ENCODE peak calls at places on chromosomes 4 and X, in five cellular contexts. G is IMR-90, A is neuronal stem cell, J is H1, W is trophoblast cell. Q is an unnamed sample.

GRCh38 chr4:152095701-152096070 is 334.9 kb upstream of the GATB start:
- DNase-seq in G (no peak), A (no peak), J (no peak), W (no peak), Q (peak)

GRCh38 chr4:31022702-31023101 is 302.5 kb downstream of the PCDH7 start:
- DNase-seq in G (no peak), A (no peak), J (no peak), W (no peak), Q (no peak)

GRCh38 chr4:133390198-133390855 is 241.2 kb downstream of the PCDH10 start:
- DNase-seq in G (no peak), A (no peak), J (no peak), W (no peak), Q (no peak)

GRCh38 chr4:177302371-177303100 is 7.1 kb upstream of the NEIL3 start:
- DNase-seq in G (peak), A (no peak), J (no peak), W (no peak), Q (no peak)

GRCh38 chr4:183098080-183098722 is 856 bp upstream of the WWC2 start:
- DNase-seq in G (peak), A (peak), J (no peak), W (peak), Q (peak)

GRCh38 chrX:153226344-153227190 is 47.5 kb downstream of the MAGEA1 start:
- DNase-seq in G (peak), A (peak), J (peak), W (no peak), Q (peak)

GRCh38 chr4:88689877-88690276 is 7.8 kb downstream of the NAP1L5 start:
- DNase-seq in G (no peak), A (no peak), J (no peak), W (no peak), Q (peak)

GRCh38 chr4:182604953-182605352 is 312.2 kb downstream of the DCTD start:
- DNase-seq in G (peak), A (no peak), J (no peak), W (no peak), Q (peak)

GRCh38 chr4:132227349-132228165 is 921.5 kb upstream of the PCDH10 start:
- DNase-seq in G (peak), A (no peak), J (peak), W (peak), Q (peak)

GRCh38 chr4:3227878-3228675 is 20.9 kb upstream of the MSANTD1 start:
- DNase-seq in G (peak), A (no peak), J (no peak), W (no peak), Q (no peak)

GRCh38 chr4:37001688-37002436 is 242.7 kb upstream of the NWD2 start:
- DNase-seq in G (no peak), A (no peak), J (no peak), W (peak), Q (no peak)

GRCh38 chrX:123964155-123964554 is 2.6 kb downstream of the STAG2 start:
- DNase-seq in G (peak), A (no peak), J (no peak), W (no peak), Q (peak)

GRCh38 chrX:129786210-129786651 is 6.5 kb downstream of the SASH3 start:
- DNase-seq in G (no peak), A (no peak), J (no peak), W (no peak), Q (no peak)

GRCh38 chr4:148043990-148044645 is 312.2 kb downstream of the ARHGAP10 start:
- DNase-seq in G (no peak), A (no peak), J (no peak), W (no peak), Q (no peak)

GRCh38 chr4:91936301-91936700 is 367.5 kb upstream of the GRID2 start:
- DNase-seq in G (peak), A (no peak), J (no peak), W (no peak), Q (no peak)

GRCh38 chrX:9619581-9619980 is 146.1 kb downstream of the GPR143 start:
- DNase-seq in G (no peak), A (no peak), J (no peak), W (no peak), Q (no peak)

DNA sequence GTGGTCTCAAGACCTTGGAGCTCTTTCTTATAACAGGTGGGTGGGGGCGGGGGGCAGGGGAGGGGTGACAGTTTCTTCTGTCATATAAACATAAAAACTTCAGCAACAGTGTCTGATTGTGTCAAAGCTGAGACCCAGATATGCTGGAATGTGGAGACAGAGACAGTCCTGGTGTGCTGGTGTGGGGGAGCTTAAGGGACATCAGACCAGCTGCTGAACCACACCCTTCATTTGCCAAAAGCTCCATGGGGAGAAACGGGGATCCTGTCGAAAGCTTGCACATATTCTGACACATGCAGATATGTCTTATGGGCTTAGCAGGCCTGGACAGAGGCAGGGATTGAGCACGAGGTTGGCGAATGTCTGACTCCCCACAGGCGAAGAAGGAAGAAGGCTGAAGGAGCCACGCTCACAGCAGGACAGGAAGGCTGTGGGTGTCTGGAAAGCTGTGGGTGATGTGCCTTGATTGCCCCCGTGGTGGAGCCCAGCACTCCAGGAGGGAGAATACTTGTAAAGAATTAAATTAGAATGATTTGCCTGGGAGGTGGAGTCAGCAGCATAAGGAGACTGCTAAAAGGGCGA is 72.1 kb upstream of the ACSL1 start:
- DNase-seq in G (no peak), A (no peak), J (no peak), W (no peak), Q (no peak)
- H3K14ac ChIP-seq in G (no peak), A (no peak), J (no peak), W (no peak), Q (no peak)

GRCh38 chr4:6996481-6996880 is 46.7 kb upstream of the TADA2B start:
- DNase-seq in G (no peak), A (no peak), J (no peak), W (no peak), Q (no peak)

GRCh38 chr4:6990661-6991060 is 52.5 kb upstream of the TADA2B start:
- DNase-seq in G (no peak), A (no peak), J (no peak), W (no peak), Q (no peak)

GRCh38 chr4:6991249-6991648 is 51.9 kb upstream of the TADA2B start:
- DNase-seq in G (no peak), A (no peak), J (no peak), W (no peak), Q (no peak)

GRCh38 chr4:6991771-6992557 is 51.2 kb upstream of the TADA2B start:
- DNase-seq in G (peak), A (no peak), J (no peak), W (no peak), Q (peak)

GRCh38 chr4:6992728-6993655 is 50.2 kb upstream of the TADA2B start:
- DNase-seq in G (peak), A (no peak), J (no peak), W (peak), Q (peak)
- H3K27ac ChIP-seq in G (no peak), A (no peak), J (no peak), W (no peak), Q (no peak)

GRCh38 chr4:82890913-82891727 is at the start of gene SEC31A:
- DNase-seq in G (peak), A (peak), J (peak), W (peak), Q (peak)

GRCh38 chr4:82886145-82886942 is 4.6 kb downstream of the SEC31A start:
- DNase-seq in G (no peak), A (no peak), J (no peak), W (no peak), Q (no peak)

GRCh38 chr4:82891728-82892466 is 944 bp upstream of the SEC31A start:
- DNase-seq in G (peak), A (no peak), J (no peak), W (no peak), Q (peak)

GRCh38 chr4:82890602-82890912 is 396 bp downstream of the SEC31A start:
- DNase-seq in G (no peak), A (no peak), J (no peak), W (no peak), Q (no peak)

GRCh38 chr4:82889287-82889686 is 1.7 kb downstream of the SEC31A start:
- DNase-seq in G (no peak), A (no peak), J (no peak), W (no peak), Q (no peak)
- H3K4me3 ChIP-seq in G (peak), A (peak), J (peak), W (peak), Q (peak)

GRCh38 chrX:108511721-108512120 is 72.1 kb downstream of the COL4A5 start:
- DNase-seq in G (peak), A (no peak), J (no peak), W (no peak), Q (no peak)
- H3K14ac ChIP-seq in G (no peak), A (no peak), J (no peak), W (no peak), Q (no peak)